ENCODE peak calls at places on chromosomes 3 and 15, in four cellular contexts. P is transverse colon, Y is progenitor cell of endocrine pancreas, X is nephron progenitor cell. O is an unnamed sample.

GRCh38 chr15:90173372-90173771 is 27.8 kb upstream of the SEMA4B start:
- DNase-seq in Y (no peak), X (no peak), P (no peak), O (no peak)

GRCh38 chr3:188303823-188304222 is 149.9 kb downstream of the LPP start:
- DNase-seq in P (no peak), Y (no peak), X (no peak), O (no peak)

GRCh38 chr15:70094690-70095311 is 2.9 kb downstream of the TLE3 start:
- DNase-seq in P (no peak), X (no peak), Y (no peak), O (no peak)

GRCh38 chr15:66293085-66293418 is 316 bp upstream of the DIS3L start:
- DNase-seq in P (no peak), X (no peak), Y (no peak), O (no peak)

GRCh38 chr3:132973441-132973840 is 64.8 kb upstream of the TMEM108 start:
- DNase-seq in X (no peak), Y (no peak), P (no peak), O (no peak)

GRCh38 chr15:89171136-89172072 is 50.0 kb downstream of the RLBP1 start:
- DNase-seq in Y (peak), X (peak), P (peak), O (no peak)

GRCh38 chr15:98442379-98442833 is 205.9 kb upstream of the IGF1R start:
- DNase-seq in Y (peak), X (peak), P (peak), O (peak)

GRCh38 chr15:31427411-31427810 is 100.8 kb downstream of the KLF13 start:
- DNase-seq in Y (no peak), P (no peak), X (no peak), O (no peak)

GRCh38 chr3:190671658-190672057 is 157.8 kb downstream of the IL1RAP start:
- DNase-seq in X (no peak), Y (no peak), P (no peak), O (no peak)

GRCh38 chr3:185766645-185767323 is 58.1 kb downstream of the IGF2BP2 start:
- DNase-seq in P (no peak), Y (no peak), X (no peak), O (no peak)

GRCh38 chr15:66679043-66679656 is 22.9 kb upstream of the SMAD6 start:
- DNase-seq in P (no peak), Y (no peak), X (no peak), O (no peak)

GRCh38 chr3:101203411-101203810 is 117.0 kb downstream of the IMPG2 start:
- DNase-seq in Y (no peak), X (no peak), P (no peak), O (no peak)

GRCh38 chr3:186166036-186166435 is 57.1 kb upstream of the ETV5 start:
- DNase-seq in X (no peak), P (no peak), Y (no peak), O (no peak)

GRCh38 chr15:58932791-58933310 is 628 bp downstream of the SLTM start:
- DNase-seq in P (no peak), Y (no peak), X (peak), O (peak)

GRCh38 chr3:158709666-158710083 is 22.6 kb downstream of the RARRES1 start:
- DNase-seq in X (no peak), Y (no peak), P (no peak), O (no peak)

GRCh38 chr3:63386568-63386967 is 108.5 kb downstream of the SYNPR start:
- DNase-seq in Y (no peak), X (peak), P (no peak), O (no peak)

GRCh38 chr3:20405731-20406130 is 219.7 kb upstream of the SGO1 start:
- DNase-seq in P (no peak), Y (no peak), X (no peak), O (no peak)